ENCODE peak calls at places on chromosomes 12 and 14, in five cellular contexts. One of them, this sample, is unnamed.

GRCh38 chr12:3885179-3886094 is 12.2 kb upstream of the PARP11 start:
- DNase-seq in tibial artery: no peak
- DNase-seq in GM23338: peak
- DNase-seq in activated CD8-positive, alpha-beta memory T cell treated with anti-CD3 and anti-CD28 coated beads, Interleukin-2, amount 50 U/mL, for 4 hours: peak
- DNase-seq in B cell: peak
- DNase-seq in this sample: no peak

GRCh38 chr14:50823763-50824636 is 7.0 kb downstream of the NIN start:
- DNase-seq in activated CD8-positive, alpha-beta memory T cell treated with anti-CD3 and anti-CD28 coated beads, Interleukin-2, amount 50 U/mL, for 4 hours: no peak
- DNase-seq in tibial artery: no peak
- DNase-seq in GM23338: peak
- DNase-seq in B cell: peak
- DNase-seq in this sample: no peak

GRCh38 chr12:21699851-21700250 is 42.2 kb upstream of the LDHB start:
- DNase-seq in B cell: no peak
- DNase-seq in activated CD8-positive, alpha-beta memory T cell treated with anti-CD3 and anti-CD28 coated beads, Interleukin-2, amount 50 U/mL, for 4 hours: no peak
- DNase-seq in GM23338: no peak
- DNase-seq in tibial artery: no peak
- DNase-seq in this sample: no peak

GRCh38 chr12:58420496-58420895 is 479.1 kb downstream of the ATP23 start:
- DNase-seq in B cell: no peak
- DNase-seq in tibial artery: no peak
- DNase-seq in activated CD8-positive, alpha-beta memory T cell treated with anti-CD3 and anti-CD28 coated beads, Interleukin-2, amount 50 U/mL, for 4 hours: no peak
- DNase-seq in GM23338: no peak
- DNase-seq in this sample: no peak

GRCh38 chr14:32252030-32252670 is 49.1 kb upstream of the RNU6-8 start:
- DNase-seq in GM23338: peak
- DNase-seq in activated CD8-positive, alpha-beta memory T cell treated with anti-CD3 and anti-CD28 coated beads, Interleukin-2, amount 50 U/mL, for 4 hours: peak
- DNase-seq in B cell: peak
- DNase-seq in tibial artery: no peak
- DNase-seq in this sample: peak

GRCh38 chr14:101475468-101476257 is 85.6 kb upstream of the DIO3 start:
- DNase-seq in activated CD8-positive, alpha-beta memory T cell treated with anti-CD3 and anti-CD28 coated beads, Interleukin-2, amount 50 U/mL, for 4 hours: no peak
- DNase-seq in GM23338: no peak
- DNase-seq in B cell: no peak
- DNase-seq in tibial artery: peak
- DNase-seq in this sample: peak

GRCh38 chr12:104462931-104463339 is 6.2 kb downstream of the CHST11 start:
- DNase-seq in GM23338: no peak
- DNase-seq in B cell: peak
- DNase-seq in tibial artery: no peak
- DNase-seq in activated CD8-positive, alpha-beta memory T cell treated with anti-CD3 and anti-CD28 coated beads, Interleukin-2, amount 50 U/mL, for 4 hours: peak
- DNase-seq in this sample: no peak

GRCh38 chr14:65303185-65303901 is 109.2 kb upstream of the FUT8 start:
- DNase-seq in GM23338: peak
- DNase-seq in B cell: no peak
- DNase-seq in activated CD8-positive, alpha-beta memory T cell treated with anti-CD3 and anti-CD28 coated beads, Interleukin-2, amount 50 U/mL, for 4 hours: no peak
- DNase-seq in tibial artery: no peak
- DNase-seq in this sample: no peak

GRCh38 chr14:50040401-50040775 is 76.0 kb downstream of the VCPKMT start:
- DNase-seq in B cell: peak
- DNase-seq in tibial artery: no peak
- DNase-seq in GM23338: no peak
- DNase-seq in activated CD8-positive, alpha-beta memory T cell treated with anti-CD3 and anti-CD28 coated beads, Interleukin-2, amount 50 U/mL, for 4 hours: peak
- DNase-seq in this sample: no peak

GRCh38 chr12:6647083-6647604 is at the start of gene ACRBP:
- DNase-seq in tibial artery: peak
- DNase-seq in B cell: peak
- DNase-seq in GM23338: peak
- DNase-seq in activated CD8-positive, alpha-beta memory T cell treated with anti-CD3 and anti-CD28 coated beads, Interleukin-2, amount 50 U/mL, for 4 hours: no peak
- DNase-seq in this sample: peak

GRCh38 chr14:99781091-99781490 is 12.1 kb upstream of the EML1 start:
- DNase-seq in GM23338: no peak
- DNase-seq in activated CD8-positive, alpha-beta memory T cell treated with anti-CD3 and anti-CD28 coated beads, Interleukin-2, amount 50 U/mL, for 4 hours: no peak
- DNase-seq in B cell: no peak
- DNase-seq in tibial artery: no peak
- DNase-seq in this sample: no peak

GRCh38 chr14:68363841-68364711 is 428.8 kb downstream of the ZFP36L1 start:
- DNase-seq in tibial artery: peak
- DNase-seq in activated CD8-positive, alpha-beta memory T cell treated with anti-CD3 and anti-CD28 coated beads, Interleukin-2, amount 50 U/mL, for 4 hours: no peak
- DNase-seq in GM23338: peak
- DNase-seq in B cell: no peak
- DNase-seq in this sample: peak

GRCh38 chr12:96445743-96446655 is 43.4 kb upstream of the CFAP54 start:
- DNase-seq in tibial artery: no peak
- DNase-seq in B cell: peak
- DNase-seq in activated CD8-positive, alpha-beta memory T cell treated with anti-CD3 and anti-CD28 coated beads, Interleukin-2, amount 50 U/mL, for 4 hours: peak
- DNase-seq in GM23338: no peak
- DNase-seq in this sample: no peak

GRCh38 chr14:99129998-99130397 is 142.0 kb downstream of the BCL11B start:
- DNase-seq in B cell: no peak
- DNase-seq in tibial artery: peak
- DNase-seq in GM23338: no peak
- DNase-seq in activated CD8-positive, alpha-beta memory T cell treated with anti-CD3 and anti-CD28 coated beads, Interleukin-2, amount 50 U/mL, for 4 hours: no peak
- DNase-seq in this sample: no peak

GRCh38 chr14:94119071-94119470 is 8.5 kb downstream of the IFI27 start:
- DNase-seq in tibial artery: no peak
- DNase-seq in GM23338: no peak
- DNase-seq in activated CD8-positive, alpha-beta memory T cell treated with anti-CD3 and anti-CD28 coated beads, Interleukin-2, amount 50 U/mL, for 4 hours: no peak
- DNase-seq in B cell: no peak
- DNase-seq in this sample: no peak

GRCh38 chr14:33465952-33466700 is 484.7 kb downstream of the EGLN3 start:
- DNase-seq in GM23338: no peak
- DNase-seq in activated CD8-positive, alpha-beta memory T cell treated with anti-CD3 and anti-CD28 coated beads, Interleukin-2, amount 50 U/mL, for 4 hours: no peak
- DNase-seq in tibial artery: no peak
- DNase-seq in B cell: no peak
- DNase-seq in this sample: no peak

GRCh38 chr14:96852823-96853422 is 55.7 kb downstream of the VRK1 start:
- DNase-seq in GM23338: peak
- DNase-seq in tibial artery: no peak
- DNase-seq in activated CD8-positive, alpha-beta memory T cell treated with anti-CD3 and anti-CD28 coated beads, Interleukin-2, amount 50 U/mL, for 4 hours: no peak
- DNase-seq in B cell: no peak
- DNase-seq in this sample: no peak

GRCh38 chr12:44584625-44585024 is 291.5 kb downstream of the NELL2 start:
- DNase-seq in activated CD8-positive, alpha-beta memory T cell treated with anti-CD3 and anti-CD28 coated beads, Interleukin-2, amount 50 U/mL, for 4 hours: no peak
- DNase-seq in B cell: no peak
- DNase-seq in GM23338: peak
- DNase-seq in tibial artery: no peak
- DNase-seq in this sample: no peak

GRCh38 chr14:100065942-100066574 is 836 bp downstream of the EVL start:
- DNase-seq in B cell: no peak
- DNase-seq in tibial artery: no peak
- DNase-seq in GM23338: no peak
- DNase-seq in activated CD8-positive, alpha-beta memory T cell treated with anti-CD3 and anti-CD28 coated beads, Interleukin-2, amount 50 U/mL, for 4 hours: peak
- DNase-seq in this sample: no peak

GRCh38 chr12:69897744-69898143 is 72.7 kb downstream of the MYRFL start:
- DNase-seq in tibial artery: no peak
- DNase-seq in B cell: no peak
- DNase-seq in GM23338: peak
- DNase-seq in activated CD8-positive, alpha-beta memory T cell treated with anti-CD3 and anti-CD28 coated beads, Interleukin-2, amount 50 U/mL, for 4 hours: no peak
- DNase-seq in this sample: peak

GRCh38 chr12:31813305-31813704 is 84.5 kb upstream of the AMN1 start:
- DNase-seq in tibial artery: no peak
- DNase-seq in activated CD8-positive, alpha-beta memory T cell treated with anti-CD3 and anti-CD28 coated beads, Interleukin-2, amount 50 U/mL, for 4 hours: no peak
- DNase-seq in B cell: no peak
- DNase-seq in GM23338: peak
- DNase-seq in this sample: peak

GRCh38 chr14:68451676-68452387 is 341.0 kb downstream of the ZFP36L1 start:
- DNase-seq in B cell: no peak
- DNase-seq in activated CD8-positive, alpha-beta memory T cell treated with anti-CD3 and anti-CD28 coated beads, Interleukin-2, amount 50 U/mL, for 4 hours: no peak
- DNase-seq in tibial artery: peak
- DNase-seq in GM23338: no peak
- DNase-seq in this sample: no peak

This sample was measured in H9.